ENCODE peak calls at places on chromosomes 2 and 18, in four cellular contexts. W is cardiac septum, O is Right ventricle myocardium superior, Y is M059J. P is an unnamed sample.

GRCh38 chr2:144922519-144922918 is 402.6 kb upstream of the ZEB2 start:
- DNase-seq in W (no peak), O (no peak), Y (no peak), P (no peak)

GRCh38 chr2:170924969-170925368 is 4.1 kb upstream of the GORASP2 start:
- DNase-seq in W (no peak), O (no peak), Y (no peak), P (no peak)

GRCh38 chr2:149329470-149330126 is 789 bp upstream of the LYPD6 start:
- DNase-seq in W (no peak), O (peak; percentile 55), Y (peak; percentile 84), P (peak; percentile 15)

GRCh38 chr2:236505648-236506047 is 64.0 kb upstream of the ACKR3 start:
- DNase-seq in W (no peak), O (no peak), Y (no peak), P (no peak)

GRCh38 chr2:225041871-225042799 is at the start of gene DOCK10:
- DNase-seq in W (no peak), O (peak; percentile 60), Y (peak; percentile 63), P (peak; percentile 60)

GRCh38 chr18:3726241-3726951 is 276.4 kb downstream of the TGIF1 start:
- DNase-seq in W (no peak), O (no peak), Y (no peak), P (no peak)

GRCh38 chr2:238791345-238791744 is 56.5 kb upstream of the TWIST2 start:
- DNase-seq in W (no peak), O (no peak), Y (no peak), P (no peak)

GRCh38 chr2:120509213-120509815 is 163.4 kb downstream of the INHBB start:
- DNase-seq in W (peak; percentile 64), O (no peak), Y (no peak), P (no peak)

GRCh38 chr2:177984739-177985138 is 87.8 kb downstream of the PDE11A start:
- DNase-seq in W (no peak), O (no peak), Y (peak; percentile 48), P (peak; percentile 16)

GRCh38 chr2:127423476-127423840 is 5.2 kb downstream of the PROC start:
- DNase-seq in W (no peak), O (no peak), Y (peak; percentile 48), P (no peak)

GRCh38 chr2:164314148-164314547 is 307.1 kb downstream of the GRB14 start:
- DNase-seq in W (no peak), O (no peak), Y (peak; percentile 62), P (peak; percentile 69)

GRCh38 chr18:46480187-46480586 is 176.8 kb downstream of the LOXHD1 start:
- DNase-seq in W (no peak), O (no peak), Y (no peak), P (peak; percentile 10)

GRCh38 chr18:11807233-11807632 is 44.0 kb upstream of the CHMP1B start:
- DNase-seq in W (no peak), O (no peak), Y (peak; percentile 43), P (peak; percentile 43)

GRCh38 chr2:240925576-240926515 is 19.7 kb downstream of the CROCC2 start:
- DNase-seq in W (peak; percentile 74), O (peak; percentile 42), Y (no peak), P (no peak)

GRCh38 chr2:111698743-111699554 is 185.0 kb downstream of the ANAPC1 start:
- DNase-seq in W (peak; percentile 88), O (peak; percentile 60), Y (peak; percentile 99), P (peak; percentile 99)

GRCh38 chr2:154591294-154591693 is 107.2 kb upstream of the KCNJ3 start:
- DNase-seq in W (no peak), O (no peak), Y (no peak), P (no peak)

GRCh38 chr2:57575703-57576268 is 470.8 kb upstream of the VRK2 start:
- DNase-seq in W (no peak), O (no peak), Y (no peak), P (no peak)

GRCh38 chr2:71613953-71614925 is 160.9 kb downstream of the DYSF start:
- DNase-seq in W (peak; percentile 73), O (no peak), Y (no peak), P (no peak)

GRCh38 chr2:233353769-233354499 is at the start of gene DGKD:
- DNase-seq in W (peak; percentile 83), O (peak; percentile 79), Y (peak; percentile 26), P (peak; percentile 39)

GRCh38 chr2:54728669-54729120 is 5.2 kb downstream of the EML6 start:
- DNase-seq in W (no peak), O (no peak), Y (peak; percentile 89), P (peak; percentile 75)

GRCh38 chr2:120613742-120614481 is 121.8 kb upstream of the GLI2 start:
- DNase-seq in W (no peak), O (peak; percentile 30), Y (peak; percentile 84), P (peak; percentile 78)

GRCh38 chr18:48000701-48001100 is 70.2 kb upstream of the SMAD2 start:
- DNase-seq in W (no peak), O (no peak), Y (no peak), P (no peak)

GRCh38 chr2:59276917-59277316 is 1035.8 kb upstream of the FANCL start:
- DNase-seq in W (no peak), O (no peak), Y (no peak), P (no peak)

GRCh38 chr2:168156661-168157060 is 90.7 kb downstream of the STK39 start:
- DNase-seq in W (no peak), O (peak; percentile 57), Y (peak; percentile 91), P (peak; percentile 47)